ENCODE peak calls at places on chromosomes 16 and 17, in ten cellular contexts. One of them, this sample, is unnamed. For H4K20me1, the result is how much of the 10 kb centered on the place peaks cover.

GRCh38 chr17:17513626-17514025 is 17.4 kb upstream of the RASD1 start:
- DNase-seq in OCI-LY7: no peak
- DNase-seq in IMR-90: no peak
- DNase-seq in HCT116: no peak
- DNase-seq in osteoblast: peak
- DNase-seq in H9: no peak
- DNase-seq in PC-3: no peak
- DNase-seq in K562: no peak
- DNase-seq in MM.1S: no peak
- DNase-seq in fibroblast of lung: no peak
- DNase-seq in this sample: no peak

GRCh38 chr16:7423436-7423941 is 90.8 kb downstream of the RBFOX1 start:
- DNase-seq in OCI-LY7: no peak
- DNase-seq in IMR-90: no peak
- DNase-seq in HCT116: no peak
- DNase-seq in osteoblast: no peak
- DNase-seq in H9: no peak
- DNase-seq in PC-3: no peak
- DNase-seq in K562: no peak
- DNase-seq in MM.1S: peak
- DNase-seq in fibroblast of lung: no peak
- DNase-seq in this sample: no peak

GRCh38 chr16:85657267-85657650 is 31.5 kb downstream of the GINS2 start:
- DNase-seq in OCI-LY7: no peak
- DNase-seq in IMR-90: no peak
- DNase-seq in HCT116: no peak
- DNase-seq in osteoblast: peak
- DNase-seq in H9: no peak
- DNase-seq in PC-3: no peak
- DNase-seq in K562: no peak
- DNase-seq in MM.1S: no peak
- DNase-seq in fibroblast of lung: no peak
- DNase-seq in this sample: no peak

GRCh38 chr17:40675905-40676304 is 10.9 kb upstream of the KRT222 start:
- DNase-seq in OCI-LY7: no peak
- DNase-seq in IMR-90: no peak
- DNase-seq in HCT116: no peak
- DNase-seq in osteoblast: no peak
- DNase-seq in H9: no peak
- DNase-seq in PC-3: no peak
- DNase-seq in K562: no peak
- DNase-seq in MM.1S: no peak
- DNase-seq in fibroblast of lung: no peak
- DNase-seq in this sample: no peak

GRCh38 chr16:11100239-11100750 is 155.7 kb downstream of the SOCS1 start:
- DNase-seq in OCI-LY7: peak
- DNase-seq in IMR-90: peak
- DNase-seq in HCT116: peak
- DNase-seq in osteoblast: peak
- DNase-seq in H9: peak
- DNase-seq in PC-3: peak
- DNase-seq in K562: peak
- DNase-seq in MM.1S: no peak
- DNase-seq in fibroblast of lung: peak
- DNase-seq in this sample: no peak

GRCh38 chr17:62653831-62654829 is 26.7 kb downstream of the MRC2 start:
- DNase-seq in OCI-LY7: no peak
- DNase-seq in IMR-90: peak
- DNase-seq in HCT116: no peak
- DNase-seq in osteoblast: peak
- DNase-seq in H9: no peak
- DNase-seq in PC-3: no peak
- DNase-seq in K562: peak
- DNase-seq in MM.1S: no peak
- DNase-seq in fibroblast of lung: peak
- DNase-seq in this sample: no peak

GRCh38 chr16:73483934-73484712 is 436.2 kb upstream of the ZFHX3 start:
- DNase-seq in OCI-LY7: no peak
- DNase-seq in IMR-90: no peak
- DNase-seq in HCT116: no peak
- DNase-seq in osteoblast: no peak
- DNase-seq in H9: peak
- DNase-seq in PC-3: no peak
- DNase-seq in K562: no peak
- DNase-seq in MM.1S: no peak
- DNase-seq in fibroblast of lung: no peak
- DNase-seq in this sample: no peak

GRCh38 chr17:63222655-63223054 is 223.5 kb downstream of the CYB561 start:
- DNase-seq in OCI-LY7: no peak
- DNase-seq in IMR-90: peak
- DNase-seq in HCT116: peak
- DNase-seq in osteoblast: no peak
- DNase-seq in H9: no peak
- DNase-seq in PC-3: no peak
- DNase-seq in K562: no peak
- DNase-seq in MM.1S: peak
- DNase-seq in fibroblast of lung: peak
- DNase-seq in this sample: no peak

GRCh38 chr17:20304961-20305360 is 162.4 kb downstream of the LGALS9B start:
- DNase-seq in OCI-LY7: no peak
- DNase-seq in IMR-90: no peak
- DNase-seq in HCT116: no peak
- DNase-seq in osteoblast: no peak
- DNase-seq in H9: no peak
- DNase-seq in PC-3: no peak
- DNase-seq in K562: no peak
- DNase-seq in MM.1S: peak
- DNase-seq in fibroblast of lung: no peak
- DNase-seq in this sample: no peak

GRCh38 chr17:20299013-20299412 is 168.3 kb downstream of the LGALS9B start:
- DNase-seq in OCI-LY7: no peak
- DNase-seq in IMR-90: no peak
- DNase-seq in HCT116: no peak
- DNase-seq in osteoblast: no peak
- DNase-seq in H9: no peak
- DNase-seq in PC-3: no peak
- DNase-seq in K562: no peak
- DNase-seq in MM.1S: no peak
- DNase-seq in fibroblast of lung: no peak
- DNase-seq in this sample: no peak

GRCh38 chr17:20302191-20302917 is 165.0 kb downstream of the LGALS9B start:
- DNase-seq in OCI-LY7: no peak
- DNase-seq in IMR-90: peak
- DNase-seq in HCT116: no peak
- DNase-seq in osteoblast: peak
- DNase-seq in H9: no peak
- DNase-seq in PC-3: no peak
- DNase-seq in K562: no peak
- DNase-seq in MM.1S: peak
- DNase-seq in fibroblast of lung: no peak
- DNase-seq in this sample: no peak

GRCh38 chr17:20300399-20301037 is 166.8 kb downstream of the LGALS9B start:
- DNase-seq in OCI-LY7: no peak
- DNase-seq in IMR-90: peak
- DNase-seq in HCT116: no peak
- DNase-seq in osteoblast: peak
- DNase-seq in H9: no peak
- DNase-seq in PC-3: no peak
- DNase-seq in K562: no peak
- DNase-seq in MM.1S: no peak
- DNase-seq in fibroblast of lung: no peak
- DNase-seq in this sample: no peak
- H2AFZ ChIP-seq in OCI-LY7: no peak
- H2AFZ ChIP-seq in IMR-90: peak
- H2AFZ ChIP-seq in HCT116: no peak
- H2AFZ ChIP-seq in osteoblast: peak
- H2AFZ ChIP-seq in H9: no peak
- H2AFZ ChIP-seq in PC-3: no peak
- H2AFZ ChIP-seq in K562: no peak
- H2AFZ ChIP-seq in MM.1S: no peak
- H2AFZ ChIP-seq in fibroblast of lung: no peak
- H2AFZ ChIP-seq in this sample: no peak

GRCh38 chr17:50213026-50214015 is 11.9 kb upstream of the COL1A1 start:
- DNase-seq in OCI-LY7: peak
- DNase-seq in IMR-90: peak
- DNase-seq in HCT116: no peak
- DNase-seq in osteoblast: peak
- DNase-seq in H9: peak
- DNase-seq in PC-3: no peak
- DNase-seq in K562: peak
- DNase-seq in MM.1S: peak
- DNase-seq in fibroblast of lung: no peak
- DNase-seq in this sample: no peak

GRCh38 chr17:50212121-50212843 is 10.9 kb upstream of the COL1A1 start:
- DNase-seq in OCI-LY7: no peak
- DNase-seq in IMR-90: peak
- DNase-seq in HCT116: no peak
- DNase-seq in osteoblast: peak
- DNase-seq in H9: peak
- DNase-seq in PC-3: no peak
- DNase-seq in K562: peak
- DNase-seq in MM.1S: no peak
- DNase-seq in fibroblast of lung: peak
- DNase-seq in this sample: no peak

GRCh38 chr17:50211249-50212120 is 10.1 kb upstream of the COL1A1 start:
- DNase-seq in OCI-LY7: no peak
- DNase-seq in IMR-90: no peak
- DNase-seq in HCT116: no peak
- DNase-seq in osteoblast: peak
- DNase-seq in H9: peak
- DNase-seq in PC-3: no peak
- DNase-seq in K562: no peak
- DNase-seq in MM.1S: no peak
- DNase-seq in fibroblast of lung: no peak
- DNase-seq in this sample: no peak

GRCh38 chr17:50218071-50218759 is 16.8 kb upstream of the COL1A1 start:
- DNase-seq in OCI-LY7: no peak
- DNase-seq in IMR-90: peak
- DNase-seq in HCT116: no peak
- DNase-seq in osteoblast: peak
- DNase-seq in H9: no peak
- DNase-seq in PC-3: peak
- DNase-seq in K562: no peak
- DNase-seq in MM.1S: no peak
- DNase-seq in fibroblast of lung: peak
- DNase-seq in this sample: no peak

DNA sequence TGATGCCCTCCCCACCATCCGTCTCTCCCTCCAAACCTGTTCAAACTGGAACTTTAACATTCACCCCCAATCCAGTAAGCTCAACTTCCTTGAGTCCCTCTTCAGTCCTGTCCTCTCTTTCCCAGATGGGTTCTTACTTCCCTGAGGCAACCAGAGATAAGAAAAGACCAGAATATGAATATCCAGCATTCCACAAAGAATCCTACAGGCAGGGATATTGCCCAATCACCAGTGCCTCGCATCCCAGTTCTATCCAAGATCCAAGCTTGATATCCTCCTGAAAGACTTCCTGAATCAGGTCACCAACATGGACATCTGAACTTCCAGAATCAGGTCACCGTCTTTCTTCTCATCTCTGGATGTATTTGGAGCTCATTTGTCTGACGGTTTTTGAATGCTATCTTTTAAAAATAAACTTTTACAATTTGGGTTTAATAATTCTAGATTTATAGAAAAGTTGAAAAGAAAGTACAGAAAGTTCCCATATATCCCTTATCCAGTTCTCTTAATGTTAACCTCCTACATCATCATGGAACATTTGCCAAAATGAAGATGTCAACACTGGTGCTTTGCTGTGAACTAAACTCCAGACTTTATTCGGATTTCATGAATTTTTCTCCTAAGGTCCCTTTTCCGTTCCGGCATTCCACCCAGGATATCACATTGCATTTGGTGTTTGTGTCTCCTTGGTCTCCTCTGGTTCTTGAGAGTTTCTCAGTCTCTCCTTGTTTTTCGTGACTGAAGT is 13.7 kb upstream of the COL1A1 start:
- DNase-seq in OCI-LY7: no peak
- DNase-seq in IMR-90: no peak
- DNase-seq in HCT116: no peak
- DNase-seq in osteoblast: peak
- DNase-seq in H9: no peak
- DNase-seq in PC-3: no peak
- DNase-seq in K562: no peak
- DNase-seq in MM.1S: no peak
- DNase-seq in fibroblast of lung: no peak
- DNase-seq in this sample: no peak
- H4K20me1 ChIP-seq in OCI-LY7: under half
- H4K20me1 ChIP-seq in IMR-90: under half
- H4K20me1 ChIP-seq in HCT116: under half
- H4K20me1 ChIP-seq in osteoblast: under half
- H4K20me1 ChIP-seq in H9: under half
- H4K20me1 ChIP-seq in PC-3: under half
- H4K20me1 ChIP-seq in K562: under half
- H4K20me1 ChIP-seq in MM.1S: under half
- H4K20me1 ChIP-seq in fibroblast of lung: under half
- H4K20me1 ChIP-seq in this sample: under half

GRCh38 chr17:27323538-27324212 is 29.8 kb downstream of the WSB1 start:
- DNase-seq in OCI-LY7: no peak
- DNase-seq in IMR-90: peak
- DNase-seq in HCT116: no peak
- DNase-seq in osteoblast: no peak
- DNase-seq in H9: peak
- DNase-seq in PC-3: peak
- DNase-seq in K562: peak
- DNase-seq in MM.1S: no peak
- DNase-seq in fibroblast of lung: peak
- DNase-seq in this sample: peak
- H2AFZ ChIP-seq in OCI-LY7: no peak
- H2AFZ ChIP-seq in IMR-90: no peak
- H2AFZ ChIP-seq in HCT116: no peak
- H2AFZ ChIP-seq in osteoblast: peak
- H2AFZ ChIP-seq in H9: no peak
- H2AFZ ChIP-seq in PC-3: no peak
- H2AFZ ChIP-seq in K562: peak
- H2AFZ ChIP-seq in MM.1S: no peak
- H2AFZ ChIP-seq in fibroblast of lung: no peak
- H2AFZ ChIP-seq in this sample: no peak

GRCh38 chr17:59366773-59367656 is 35.6 kb downstream of the YPEL2 start:
- DNase-seq in OCI-LY7: no peak
- DNase-seq in IMR-90: peak
- DNase-seq in HCT116: no peak
- DNase-seq in osteoblast: peak
- DNase-seq in H9: no peak
- DNase-seq in PC-3: peak
- DNase-seq in K562: no peak
- DNase-seq in MM.1S: no peak
- DNase-seq in fibroblast of lung: peak
- DNase-seq in this sample: no peak

GRCh38 chr17:59368218-59368857 is 36.9 kb downstream of the YPEL2 start:
- DNase-seq in OCI-LY7: no peak
- DNase-seq in IMR-90: no peak
- DNase-seq in HCT116: no peak
- DNase-seq in osteoblast: peak
- DNase-seq in H9: no peak
- DNase-seq in PC-3: peak
- DNase-seq in K562: no peak
- DNase-seq in MM.1S: no peak
- DNase-seq in fibroblast of lung: no peak
- DNase-seq in this sample: peak

GRCh38 chr17:59369026-59369724 is 37.7 kb downstream of the YPEL2 start:
- DNase-seq in OCI-LY7: no peak
- DNase-seq in IMR-90: no peak
- DNase-seq in HCT116: no peak
- DNase-seq in osteoblast: no peak
- DNase-seq in H9: no peak
- DNase-seq in PC-3: peak
- DNase-seq in K562: no peak
- DNase-seq in MM.1S: no peak
- DNase-seq in fibroblast of lung: no peak
- DNase-seq in this sample: no peak

GRCh38 chr17:59366040-59366757 is 34.7 kb downstream of the YPEL2 start:
- DNase-seq in OCI-LY7: no peak
- DNase-seq in IMR-90: no peak
- DNase-seq in HCT116: no peak
- DNase-seq in osteoblast: no peak
- DNase-seq in H9: peak
- DNase-seq in PC-3: peak
- DNase-seq in K562: no peak
- DNase-seq in MM.1S: no peak
- DNase-seq in fibroblast of lung: no peak
- DNase-seq in this sample: peak

DNA sequence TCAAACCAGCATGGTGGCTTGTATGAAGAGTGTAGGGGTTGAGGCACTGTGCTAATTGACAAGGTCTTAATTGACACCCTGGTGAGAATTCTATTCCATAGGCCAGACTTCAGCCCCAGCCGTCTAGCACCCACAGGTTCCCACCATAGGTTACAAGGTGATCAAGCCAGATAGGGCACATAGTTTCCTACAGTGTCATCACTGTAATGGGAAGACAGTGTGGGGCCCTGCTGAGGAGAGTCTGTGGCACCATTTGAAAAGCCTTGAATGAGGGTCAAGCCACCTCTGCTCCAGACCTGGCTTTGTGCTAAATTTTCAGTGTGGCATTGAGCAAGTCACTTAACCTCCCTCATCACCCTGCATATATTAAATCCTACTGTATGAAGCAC is 36.2 kb downstream of the YPEL2 start:
- DNase-seq in OCI-LY7: no peak
- DNase-seq in IMR-90: no peak
- DNase-seq in HCT116: peak
- DNase-seq in osteoblast: no peak
- DNase-seq in H9: no peak
- DNase-seq in PC-3: peak
- DNase-seq in K562: peak
- DNase-seq in MM.1S: no peak
- DNase-seq in fibroblast of lung: no peak
- DNase-seq in this sample: peak
- H4K20me1 ChIP-seq in OCI-LY7: under half
- H4K20me1 ChIP-seq in IMR-90: under half
- H4K20me1 ChIP-seq in HCT116: under half
- H4K20me1 ChIP-seq in osteoblast: under half
- H4K20me1 ChIP-seq in H9: under half
- H4K20me1 ChIP-seq in PC-3: under half
- H4K20me1 ChIP-seq in K562: under half
- H4K20me1 ChIP-seq in MM.1S: under half
- H4K20me1 ChIP-seq in fibroblast of lung: under half
- H4K20me1 ChIP-seq in this sample: under half